ENCODE peak calls at places on chromosomes 13 and 19, in ten cellular contexts. Z is chondrocyte; V is T-helper 1 cell; I is heart right ventricle; Q is GM10248; X is DMS153; O is stimulated activated CD4-positive, alpha-beta T cell treated with anti-CD3 and anti-CD28 coated beads, Interleukin-2, amount 100 ng/mL, for 48 hours; F is Calu3; D is AG09309; H is activated T-cell treated with anti-CD3 and anti-CD28 coated beads, Interleukin-2, amount 50 U/mL, for 24 hours. W is an unnamed sample.

GRCh38 chr19:23249911-23250649 is at the start of gene ZNF724:
- DNase-seq in Z (peak), V (peak), I (peak), Q (peak), X (peak), O (peak), F (peak), D (peak), H (peak), W (peak)

GRCh38 chr13:98429081-98429480 is 147.8 kb downstream of the STK24 start:
- DNase-seq in Z (no peak), V (no peak), I (no peak), Q (no peak), X (no peak), O (no peak), F (no peak), D (no peak), H (no peak), W (no peak)

GRCh38 chr13:69948016-69948415 is 159.6 kb upstream of the ATXN8OS start:
- DNase-seq in Z (no peak), V (no peak), I (no peak), Q (peak), X (no peak), O (no peak), F (no peak), D (no peak), H (no peak), W (no peak)

GRCh38 chr13:57624565-57625435 is 6.7 kb upstream of the PCDH17 start:
- DNase-seq in Z (no peak), V (no peak), I (no peak), Q (peak), X (peak), O (peak), F (peak), D (no peak), H (no peak), W (peak)

GRCh38 chr13:26074706-26075105 is 22.9 kb upstream of the SHISA2 start:
- DNase-seq in Z (no peak), V (no peak), I (no peak), Q (no peak), X (no peak), O (no peak), F (peak), D (no peak), H (no peak), W (peak)

GRCh38 chr19:48455171-48455907 is at the start of gene KCNJ14:
- DNase-seq in Z (no peak), V (no peak), I (no peak), Q (no peak), X (no peak), O (no peak), F (no peak), D (no peak), H (no peak), W (no peak)

GRCh38 chr13:24505756-24506155 is 6.8 kb downstream of the PARP4 start:
- DNase-seq in Z (no peak), V (no peak), I (no peak), Q (no peak), X (no peak), O (no peak), F (no peak), D (no peak), H (no peak), W (no peak)

GRCh38 chr13:101575591-101575990 is 123.1 kb downstream of the ITGBL1 start:
- DNase-seq in Z (no peak), V (no peak), I (no peak), Q (no peak), X (no peak), O (no peak), F (no peak), D (no peak), H (no peak), W (no peak)

GRCh38 chr19:50398675-50399367 is 14.7 kb downstream of the POLD1 start:
- DNase-seq in Z (no peak), V (no peak), I (no peak), Q (no peak), X (no peak), O (no peak), F (no peak), D (no peak), H (no peak), W (no peak)

GRCh38 chr13:100600915-100601314 is 12.3 kb upstream of the GGACT start:
- DNase-seq in Z (no peak), V (no peak), I (no peak), Q (no peak), X (no peak), O (no peak), F (no peak), D (no peak), H (no peak), W (no peak)

GRCh38 chr19:36221474-36221873 is 6.6 kb downstream of the ZNF146 start:
- DNase-seq in Z (no peak), V (no peak), I (no peak), Q (no peak), X (no peak), O (no peak), F (no peak), D (no peak), H (no peak), W (no peak)

GRCh38 chr13:20495087-20496023 is 30.3 kb downstream of the CRYL1 start:
- DNase-seq in Z (no peak), V (peak), I (no peak), Q (peak), X (peak), O (peak), F (peak), D (peak), H (no peak), W (peak)

W was measured in Caco-2.